ENCODE peak calls at places on chromosomes 13 and 19, in seven cellular contexts. W is neural progenitor cell; V is hepatocyte; P is osteoblast; J is keratinocyte; M is IMR-90; A is effector memory CD4-positive, alpha-beta T cell. E is an unnamed sample.

GRCh38 chr13:93957371-93957770 is 522.1 kb downstream of the DCT start:
- DNase-seq in W (no peak), V (no peak), P (no peak), J (no peak), M (no peak), A (no peak), E (no peak)

GRCh38 chr19:814108-815078 is 7.4 kb downstream of the PLPPR3 start:
- DNase-seq in W (no peak), V (no peak), P (peak; percentile 91), J (no peak), M (no peak), A (no peak), E (no peak)

GRCh38 chr19:41325947-41326706 is 16.2 kb downstream of the CCDC97 start:
- DNase-seq in W (no peak), V (peak; percentile 58), P (peak; percentile 94), J (no peak), M (peak; percentile 80), A (no peak), E (no peak)

GRCh38 chr19:2426661-2427322 is 594 bp downstream of the TIMM13 start:
- DNase-seq in W (peak; percentile 79), V (peak; percentile 65), P (peak; percentile 97), J (no peak), M (peak; percentile 14), A (peak; percentile 12), E (no peak)

GRCh38 chr13:106467406-106468122 is 67.9 kb downstream of the EFNB2 start:
- DNase-seq in W (peak; percentile 36), V (no peak), P (no peak), J (no peak), M (no peak), A (no peak), E (no peak)

GRCh38 chr13:89115307-89115706 is 1444.1 kb downstream of the SLITRK5 start:
- DNase-seq in W (peak; percentile 2), V (no peak), P (no peak), J (no peak), M (no peak), A (no peak), E (no peak)

GRCh38 chr13:113209880-113210421 is 538 bp downstream of the CUL4A start:
- DNase-seq in W (peak; percentile 62), V (peak; percentile 82), P (peak; percentile 88), J (no peak), M (peak; percentile 55), A (peak; percentile 78), E (no peak)

GRCh38 chr19:11551603-11552235 is 7.3 kb downstream of the ELOF1 start:
- DNase-seq in W (peak; percentile 47), V (no peak), P (peak; percentile 90), J (no peak), M (no peak), A (no peak), E (no peak)

GRCh38 chr19:3343619-3344502 is 22.5 kb upstream of the NFIC start:
- DNase-seq in W (no peak), V (no peak), P (peak; percentile 98), J (peak; percentile 79), M (peak; percentile 78), A (no peak), E (peak; percentile 44)

GRCh38 chr13:85163063-85163462 is 636.2 kb downstream of the SLITRK6 start:
- DNase-seq in W (no peak), V (no peak), P (no peak), J (no peak), M (no peak), A (no peak), E (no peak)

GRCh38 chr13:97629601-97630272 is 195.8 kb downstream of the RAP2A start:
- DNase-seq in W (no peak), V (no peak), P (no peak), J (no peak), M (no peak), A (no peak), E (no peak)

GRCh38 chr13:31053896-31054295 is 107.8 kb downstream of the HSPH1 start:
- DNase-seq in W (no peak), V (no peak), P (no peak), J (no peak), M (no peak), A (no peak), E (no peak)

GRCh38 chr19:33248104-33248503 is 22.5 kb upstream of the SLC7A10 start:
- DNase-seq in W (no peak), V (no peak), P (no peak), J (no peak), M (no peak), A (no peak), E (no peak)

GRCh38 chr13:37175996-37176395 is 70.5 kb upstream of the CSNK1A1L start:
- DNase-seq in W (no peak), V (peak; percentile 33), P (no peak), J (no peak), M (peak; percentile 92), A (no peak), E (no peak)

GRCh38 chr13:65600702-65601101 is 1629.4 kb downstream of the PCDH9 start:
- DNase-seq in W (no peak), V (no peak), P (no peak), J (no peak), M (peak; percentile 78), A (no peak), E (no peak)

GRCh38 chr19:57099199-57099661 is 20.6 kb upstream of the USP29 start:
- DNase-seq in W (peak; percentile 55), V (peak; percentile 10), P (peak; percentile 87), J (no peak), M (peak; percentile 35), A (peak; percentile 7), E (peak; percentile 8)

GRCh38 chr13:31053098-31053497 is 108.6 kb downstream of the HSPH1 start:
- DNase-seq in W (no peak), V (no peak), P (no peak), J (no peak), M (peak; percentile 37), A (no peak), E (no peak)

GRCh38 chr13:49683489-49683888 is 7.8 kb downstream of the EBPL start:
- DNase-seq in W (no peak), V (no peak), P (no peak), J (no peak), M (no peak), A (no peak), E (no peak)

GRCh38 chr13:76798037-76798436 is 88.2 kb downstream of the KCTD12 start:
- DNase-seq in W (no peak), V (no peak), P (no peak), J (no peak), M (no peak), A (no peak), E (no peak)

GRCh38 chr19:46015961-46016425 is 6.9 kb downstream of the PGLYRP1 start:
- DNase-seq in W (peak; percentile 68), V (no peak), P (no peak), J (no peak), M (no peak), A (peak; percentile 24), E (no peak)

GRCh38 chr19:12665281-12665573 is 1.3 kb downstream of the MAN2B1 start:
- DNase-seq in W (no peak), V (no peak), P (no peak), J (no peak), M (no peak), A (peak; percentile 27), E (no peak)

GRCh38 chr13:45989607-45990006 is 62.9 kb downstream of the ZC3H13 start:
- DNase-seq in W (no peak), V (no peak), P (peak; percentile 79), J (no peak), M (peak; percentile 86), A (no peak), E (no peak)

DNA sequence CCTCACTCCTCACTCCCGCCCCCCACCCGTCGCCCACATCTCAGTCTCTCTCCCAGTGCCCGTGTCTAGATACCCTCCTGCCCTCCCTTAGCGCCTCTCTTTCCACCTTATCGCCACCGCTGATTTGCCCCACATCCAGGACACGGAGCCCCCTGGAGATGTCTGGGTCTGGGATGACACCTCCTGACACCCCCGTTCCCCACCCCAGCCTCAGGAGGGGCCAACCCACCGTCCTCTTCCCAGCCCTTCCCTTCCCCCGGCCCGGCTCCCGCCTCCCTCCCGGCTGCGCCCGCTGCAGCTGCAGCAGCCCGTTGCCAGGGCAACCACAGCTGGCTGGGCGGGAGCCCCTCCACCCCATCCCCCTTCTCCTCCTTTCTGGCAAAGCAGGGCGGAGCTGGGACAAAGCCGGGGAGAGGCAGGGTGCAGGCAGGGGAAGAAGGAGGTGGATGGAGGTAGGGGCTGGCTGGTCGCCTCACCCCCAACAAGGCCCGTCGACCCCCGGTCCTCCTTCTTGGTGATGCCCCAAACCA is 13.5 kb downstream of the DPF1 start:
- DNase-seq in W (peak; percentile 97), V (peak; percentile 91), P (no peak), J (no peak), M (peak; percentile 28), A (no peak), E (no peak)
- H3K27ac ChIP-seq in W (peak overlapping the region; percentile 74), V (peak overlapping the region; percentile 93), P (no peak overlapping the region), J (no peak overlapping the region), M (no peak overlapping the region), A (no peak overlapping the region), E (no peak overlapping the region)

GRCh38 chr19:38869836-38870607 is 8.1 kb downstream of the RINL start:
- DNase-seq in W (peak; percentile 81), V (peak; percentile 86), P (peak; percentile 89), J (no peak), M (peak; percentile 45), A (peak; percentile 88), E (no peak)
- H3K27ac ChIP-seq in W (no peak overlapping the region), V (no peak overlapping the region), P (no peak overlapping the region), J (no peak overlapping the region), M (no peak overlapping the region), A (peak overlapping the region; percentile 63), E (no peak overlapping the region)

GRCh38 chr13:110523838-110524237 is 37.7 kb downstream of the RAB20 start:
- DNase-seq in W (no peak), V (no peak), P (peak; percentile 66), J (no peak), M (no peak), A (no peak), E (no peak)
- H3K27ac ChIP-seq in W (no peak overlapping the region), V (no peak overlapping the region), P (no peak overlapping the region), J (no peak overlapping the region), M (no peak overlapping the region), A (no peak overlapping the region), E (no peak overlapping the region)

GRCh38 chr19:54492568-54492967 is 10.1 kb upstream of the LAIR2 start:
- DNase-seq in W (no peak), V (no peak), P (no peak), J (no peak), M (no peak), A (no peak), E (no peak)
- H3K27ac ChIP-seq in W (no peak overlapping the region), V (no peak overlapping the region), P (no peak overlapping the region), J (no peak overlapping the region), M (no peak overlapping the region), A (no peak overlapping the region), E (no peak overlapping the region)

E was measured in epithelial cell of prostate.